ENCODE peak calls at places on chromosomes 13 and 19, in ten cellular contexts. L is right lobe of liver, F is A549, N is K562, X is breast epithelium, C is sigmoid colon, J is lower leg skin, S is H54, W is body of pancreas, H is esophagus squamous epithelium. B is an unnamed sample.
A peak's percentile ranks its signal among the peaks of the same experiment; 100 is the strongest.

GRCh38 chr13:69287050-69287698 is 820.5 kb upstream of the ATXN8OS start:
- DNase-seq in L (no peak), F (peak; percentile 9), N (no peak), X (no peak), C (no peak), J (no peak), S (no peak), W (no peak), H (no peak), B (no peak)

GRCh38 chr19:16167055-16167454 is 6.3 kb downstream of the CIB3 start:
- DNase-seq in L (no peak), F (no peak), N (no peak), X (no peak), C (no peak), J (no peak), S (no peak), W (no peak), H (no peak), B (no peak)

GRCh38 chr13:32323912-32324311 is 8.6 kb downstream of the BRCA2 start:
- DNase-seq in L (no peak), F (no peak), N (no peak), X (no peak), C (no peak), J (no peak), S (peak; percentile 14), W (no peak), H (no peak), B (no peak)

GRCh38 chr13:44013666-44014291 is 134.1 kb downstream of the LACC1 start:
- DNase-seq in L (no peak), F (no peak), N (no peak), X (no peak), C (no peak), J (no peak), S (peak; percentile 1), W (no peak), H (no peak), B (no peak)

GRCh38 chr13:30142502-30143211 is 164.7 kb downstream of the KATNAL1 start:
- DNase-seq in L (no peak), F (peak; percentile 39), N (no peak), X (peak; percentile 89), C (peak; percentile 88), J (no peak), S (peak; percentile 71), W (peak; percentile 55), H (no peak), B (no peak)

GRCh38 chr13:112355274-112355843 is 20.8 kb upstream of the SPACA7 start:
- DNase-seq in L (no peak), F (no peak), N (no peak), X (no peak), C (no peak), J (no peak), S (no peak), W (no peak), H (no peak), B (no peak)

GRCh38 chr19:2288010-2288742 is 6.2 kb upstream of the PEAK3 start:
- DNase-seq in L (no peak), F (no peak), N (no peak), X (no peak), C (no peak), J (no peak), S (no peak), W (no peak), H (no peak), B (no peak)

GRCh38 chr13:101307181-101307701 is 109.1 kb downstream of the NALCN start:
- DNase-seq in L (no peak), F (no peak), N (no peak), X (no peak), C (no peak), J (no peak), S (no peak), W (no peak), H (no peak), B (no peak)

GRCh38 chr13:75876371-75877050 is 240.4 kb downstream of the LMO7 start:
- DNase-seq in L (no peak), F (peak; percentile 65), N (peak; percentile 53), X (peak; percentile 49), C (peak; percentile 67), J (no peak), S (peak; percentile 9), W (peak; percentile 52), H (no peak), B (no peak)

GRCh38 chr13:106525865-106526264 is 9.6 kb downstream of the EFNB2 start:
- DNase-seq in L (no peak), F (no peak), N (no peak), X (no peak), C (no peak), J (no peak), S (no peak), W (no peak), H (no peak), B (no peak)

GRCh38 chr13:54185785-54186184 is 1157.2 kb downstream of the OLFM4 start:
- DNase-seq in L (no peak), F (no peak), N (no peak), X (no peak), C (no peak), J (no peak), S (no peak), W (no peak), H (no peak), B (no peak)

GRCh38 chr19:1243768-1244692 is 2.5 kb downstream of the ATP5F1D start:
- DNase-seq in L (peak; percentile 94), F (peak; percentile 84), N (peak; percentile 78), X (peak; percentile 88), C (peak; percentile 96), J (peak; percentile 97), S (peak; percentile 91), W (peak; percentile 94), H (no peak), B (peak; percentile 92)

GRCh38 chr13:40064723-40065122 is 409.3 kb downstream of the COG6 start:
- DNase-seq in L (no peak), F (peak; percentile 25), N (no peak), X (no peak), C (no peak), J (no peak), S (no peak), W (peak; percentile 44), H (no peak), B (no peak)

DNA sequence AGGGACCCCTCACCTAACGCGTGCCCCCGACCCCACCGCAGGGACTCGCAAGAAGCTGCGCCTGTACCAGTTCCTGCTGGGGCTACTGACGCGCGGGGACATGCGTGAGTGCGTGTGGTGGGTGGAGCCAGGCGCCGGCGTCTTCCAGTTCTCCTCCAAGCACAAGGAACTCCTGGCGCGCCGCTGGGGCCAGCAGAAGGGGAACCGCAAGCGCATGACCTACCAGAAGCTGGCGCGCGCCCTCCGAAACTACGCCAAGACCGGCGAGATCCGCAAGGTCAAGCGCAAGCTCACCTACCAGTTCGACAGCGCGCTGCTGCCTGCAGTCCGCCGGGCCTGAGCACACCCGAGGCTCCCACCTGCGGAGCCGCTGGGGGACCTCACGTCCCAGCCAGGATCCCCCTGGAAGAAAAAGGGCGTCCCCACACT is 4.7 kb upstream of the MYBPC2 start:
- DNase-seq in L (peak; percentile 88), F (no peak), N (no peak), X (peak; percentile 88), C (peak; percentile 94), J (peak; percentile 97), S (no peak), W (peak; percentile 81), H (peak; percentile 44), B (peak; percentile 77)
- TF ChIP-seq POLR2A in L (peak; percentile 41), F (no peak), N (no peak), X (no peak), C (no peak), J (no peak), S (no peak), W (no peak), H (no peak), B (no peak)

DNA sequence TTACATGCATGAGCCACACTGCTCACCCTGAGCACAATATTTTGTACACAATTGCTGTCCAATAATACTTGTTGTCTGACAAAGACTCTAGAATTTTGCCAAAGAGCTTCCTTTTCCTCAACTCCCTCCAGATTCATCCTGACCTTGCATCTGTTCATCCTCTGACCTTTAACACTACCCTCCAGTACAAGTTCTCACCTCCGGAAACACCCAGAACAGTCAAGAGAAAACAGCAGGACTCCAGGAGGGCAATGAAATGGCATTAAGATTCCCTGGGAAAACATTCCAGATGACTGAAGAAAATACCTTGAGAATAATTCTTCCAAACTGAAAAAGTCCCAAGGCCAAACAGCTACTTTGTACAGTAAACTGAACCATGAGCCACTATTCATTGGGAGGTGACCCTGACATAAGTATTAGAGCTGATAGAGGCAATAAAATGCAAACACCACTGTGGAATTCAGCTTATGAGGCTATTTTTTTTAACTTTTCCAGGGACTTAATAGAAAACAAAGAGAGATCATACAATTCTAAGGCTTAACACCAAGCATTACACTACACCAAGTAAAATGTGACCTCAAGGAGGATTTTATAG is 15.7 kb upstream of the COG3 start:
- DNase-seq in L (no peak), F (no peak), N (no peak), X (no peak), C (no peak), J (no peak), S (no peak), W (no peak), H (no peak), B (no peak)
- TF ChIP-seq POLR2A in L (no peak), F (no peak), N (no peak), X (no peak), C (no peak), J (no peak), S (no peak), W (no peak), H (no peak), B (no peak)

DNA sequence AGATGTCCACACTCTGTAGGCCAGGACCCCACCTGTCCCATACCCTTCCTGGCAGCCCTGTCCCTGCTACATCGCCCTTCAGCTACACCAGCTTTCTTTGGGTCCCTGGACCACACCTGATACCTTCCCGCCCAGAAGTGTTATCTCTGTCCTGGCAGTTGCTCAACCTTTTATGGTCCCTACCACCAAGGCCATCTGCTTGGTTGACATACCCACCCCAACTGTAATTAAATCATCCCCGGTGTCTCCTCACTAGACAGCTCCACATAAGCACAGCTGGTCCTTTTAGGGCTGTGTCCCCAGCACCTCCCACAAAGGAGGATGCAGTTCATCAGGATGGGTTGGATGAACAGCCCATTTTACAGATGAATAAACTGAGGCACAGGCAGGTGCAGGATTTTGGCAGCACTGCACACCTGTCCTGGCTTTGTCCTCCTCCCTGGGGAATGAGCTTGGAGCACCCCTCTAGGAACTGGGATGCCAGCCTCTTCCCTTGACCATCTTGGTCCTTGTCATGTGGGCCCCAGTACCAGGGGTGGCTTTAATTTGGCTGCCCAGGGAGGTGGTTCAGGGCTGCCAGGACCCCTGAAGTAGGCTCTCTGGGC is 12.9 kb downstream of the NACC1 start:
- DNase-seq in L (no peak), F (no peak), N (no peak), X (no peak), C (no peak), J (no peak), S (no peak), W (no peak), H (no peak), B (no peak)
- TF ChIP-seq POLR2A in L (no peak), F (no peak), N (peak; percentile 47), X (no peak), C (no peak), J (no peak), S (no peak), W (no peak), H (no peak), B (no peak)

DNA sequence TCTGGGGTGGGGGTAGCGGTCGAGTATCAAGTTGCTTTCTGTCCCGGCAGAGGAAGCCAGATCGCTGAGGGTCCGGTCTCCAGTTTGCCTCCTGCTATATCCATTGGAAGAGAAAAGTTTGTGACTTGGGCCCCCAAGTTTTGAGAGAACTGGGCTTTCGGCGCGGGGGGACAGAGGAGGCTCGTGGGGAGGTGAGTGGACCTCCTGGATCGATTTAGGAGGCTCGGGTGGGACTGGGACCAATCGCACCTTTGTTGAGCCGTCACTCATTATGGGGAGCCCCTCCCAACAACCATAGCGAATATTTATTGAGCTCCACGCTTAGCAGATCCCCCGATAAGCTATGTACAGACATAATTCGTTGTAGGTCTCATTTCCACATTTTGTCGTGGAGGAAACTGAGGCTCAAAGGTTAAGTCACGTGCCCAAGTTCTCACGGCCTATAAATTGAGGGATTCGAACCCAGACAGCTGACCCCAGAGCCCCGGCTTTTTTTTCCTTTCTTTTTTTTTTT is 909 bp downstream of the RFXANK start:
- DNase-seq in L (no peak), F (no peak), N (no peak), X (no peak), C (no peak), J (no peak), S (no peak), W (no peak), H (no peak), B (no peak)
- TF ChIP-seq POLR2A in L (no peak), F (peak; percentile 25), N (peak; percentile 59), X (no peak), C (no peak), J (no peak), S (peak; percentile 35), W (no peak), H (no peak), B (no peak)

B was measured in Peyer's patch.